ENCODE peak calls at places on chromosomes 11 and 22, in ten cellular contexts. One of them, this sample, is unnamed.

GRCh38 chr22:39225591-39225990 is 19.2 kb downstream of the PDGFB start:
- DNase-seq in cardiac fibroblast: no peak
- DNase-seq in A549: no peak
- DNase-seq in GM12865: no peak
- DNase-seq in endodermal cell: no peak
- DNase-seq in AG04449: no peak
- DNase-seq in CD4-positive, alpha-beta memory T cell: no peak
- DNase-seq in SJCRH30: no peak
- DNase-seq in uterus: no peak
- DNase-seq in WERI-Rb-1: no peak
- DNase-seq in this sample: no peak

GRCh38 chr22:44567846-44568493 is 69.9 kb upstream of the RTL6 start:
- DNase-seq in cardiac fibroblast: peak
- DNase-seq in A549: peak
- DNase-seq in GM12865: peak
- DNase-seq in endodermal cell: peak
- DNase-seq in AG04449: no peak
- DNase-seq in CD4-positive, alpha-beta memory T cell: peak
- DNase-seq in SJCRH30: peak
- DNase-seq in uterus: no peak
- DNase-seq in WERI-Rb-1: peak
- DNase-seq in this sample: no peak

GRCh38 chr11:116788534-116788933 is 711 bp upstream of the ZPR1 start:
- DNase-seq in cardiac fibroblast: no peak
- DNase-seq in A549: no peak
- DNase-seq in GM12865: no peak
- DNase-seq in endodermal cell: no peak
- DNase-seq in AG04449: no peak
- DNase-seq in CD4-positive, alpha-beta memory T cell: no peak
- DNase-seq in SJCRH30: no peak
- DNase-seq in uterus: no peak
- DNase-seq in WERI-Rb-1: no peak
- DNase-seq in this sample: no peak

GRCh38 chr11:113932788-113933187 is 28.2 kb downstream of the HTR3B start:
- DNase-seq in cardiac fibroblast: no peak
- DNase-seq in A549: no peak
- DNase-seq in GM12865: no peak
- DNase-seq in endodermal cell: no peak
- DNase-seq in AG04449: no peak
- DNase-seq in CD4-positive, alpha-beta memory T cell: no peak
- DNase-seq in SJCRH30: no peak
- DNase-seq in uterus: no peak
- DNase-seq in WERI-Rb-1: no peak
- DNase-seq in this sample: no peak

GRCh38 chr11:97751405-97751804 is 1269.3 kb upstream of the CNTN5 start:
- DNase-seq in cardiac fibroblast: no peak
- DNase-seq in A549: no peak
- DNase-seq in GM12865: no peak
- DNase-seq in endodermal cell: no peak
- DNase-seq in AG04449: no peak
- DNase-seq in CD4-positive, alpha-beta memory T cell: no peak
- DNase-seq in SJCRH30: no peak
- DNase-seq in uterus: no peak
- DNase-seq in WERI-Rb-1: no peak
- DNase-seq in this sample: no peak

GRCh38 chr11:32473282-32473909 is 38.1 kb upstream of the WT1 start:
- DNase-seq in cardiac fibroblast: no peak
- DNase-seq in A549: no peak
- DNase-seq in GM12865: no peak
- DNase-seq in endodermal cell: no peak
- DNase-seq in AG04449: no peak
- DNase-seq in CD4-positive, alpha-beta memory T cell: no peak
- DNase-seq in SJCRH30: no peak
- DNase-seq in uterus: no peak
- DNase-seq in WERI-Rb-1: no peak
- DNase-seq in this sample: no peak

GRCh38 chr11:119051440-119052162 is 5.4 kb downstream of the HYOU1 start:
- DNase-seq in cardiac fibroblast: no peak
- DNase-seq in A549: no peak
- DNase-seq in GM12865: peak
- DNase-seq in endodermal cell: no peak
- DNase-seq in AG04449: no peak
- DNase-seq in CD4-positive, alpha-beta memory T cell: peak
- DNase-seq in SJCRH30: peak
- DNase-seq in uterus: no peak
- DNase-seq in WERI-Rb-1: no peak
- DNase-seq in this sample: no peak

GRCh38 chr11:61090521-61090920 is 11.8 kb upstream of the CD5 start:
- DNase-seq in cardiac fibroblast: no peak
- DNase-seq in A549: no peak
- DNase-seq in GM12865: no peak
- DNase-seq in endodermal cell: peak
- DNase-seq in AG04449: no peak
- DNase-seq in CD4-positive, alpha-beta memory T cell: no peak
- DNase-seq in SJCRH30: no peak
- DNase-seq in uterus: peak
- DNase-seq in WERI-Rb-1: no peak
- DNase-seq in this sample: no peak

GRCh38 chr22:46764779-46765485 is 2.5 kb downstream of the TBC1D22A start:
- DNase-seq in cardiac fibroblast: no peak
- DNase-seq in A549: no peak
- DNase-seq in GM12865: no peak
- DNase-seq in endodermal cell: peak
- DNase-seq in AG04449: no peak
- DNase-seq in CD4-positive, alpha-beta memory T cell: no peak
- DNase-seq in SJCRH30: no peak
- DNase-seq in uterus: no peak
- DNase-seq in WERI-Rb-1: no peak
- DNase-seq in this sample: no peak

GRCh38 chr11:36041988-36042606 is 98.2 kb downstream of the LDLRAD3 start:
- DNase-seq in cardiac fibroblast: peak
- DNase-seq in A549: peak
- DNase-seq in GM12865: peak
- DNase-seq in endodermal cell: no peak
- DNase-seq in AG04449: no peak
- DNase-seq in CD4-positive, alpha-beta memory T cell: no peak
- DNase-seq in SJCRH30: peak
- DNase-seq in uterus: no peak
- DNase-seq in WERI-Rb-1: no peak
- DNase-seq in this sample: no peak

GRCh38 chr11:66477256-66478201 is 2.7 kb upstream of the DPP3 start:
- DNase-seq in cardiac fibroblast: no peak
- DNase-seq in A549: no peak
- DNase-seq in GM12865: no peak
- DNase-seq in endodermal cell: peak
- DNase-seq in AG04449: no peak
- DNase-seq in CD4-positive, alpha-beta memory T cell: no peak
- DNase-seq in SJCRH30: peak
- DNase-seq in uterus: no peak
- DNase-seq in WERI-Rb-1: no peak
- DNase-seq in this sample: no peak

GRCh38 chr22:39349506-39349966 is 255 bp upstream of the SYNGR1 start:
- DNase-seq in cardiac fibroblast: no peak
- DNase-seq in A549: no peak
- DNase-seq in GM12865: peak
- DNase-seq in endodermal cell: peak
- DNase-seq in AG04449: no peak
- DNase-seq in CD4-positive, alpha-beta memory T cell: peak
- DNase-seq in SJCRH30: no peak
- DNase-seq in uterus: peak
- DNase-seq in WERI-Rb-1: peak
- DNase-seq in this sample: no peak

GRCh38 chr11:23288001-23288783 is 427.9 kb upstream of the CCDC179 start:
- DNase-seq in cardiac fibroblast: no peak
- DNase-seq in A549: no peak
- DNase-seq in GM12865: no peak
- DNase-seq in endodermal cell: no peak
- DNase-seq in AG04449: peak
- DNase-seq in CD4-positive, alpha-beta memory T cell: no peak
- DNase-seq in SJCRH30: peak
- DNase-seq in uterus: no peak
- DNase-seq in WERI-Rb-1: no peak
- DNase-seq in this sample: peak

GRCh38 chr22:29146771-29147170 is 58.9 kb upstream of the EMID1 start:
- DNase-seq in cardiac fibroblast: no peak
- DNase-seq in A549: no peak
- DNase-seq in GM12865: no peak
- DNase-seq in endodermal cell: no peak
- DNase-seq in AG04449: no peak
- DNase-seq in CD4-positive, alpha-beta memory T cell: no peak
- DNase-seq in SJCRH30: no peak
- DNase-seq in uterus: no peak
- DNase-seq in WERI-Rb-1: no peak
- DNase-seq in this sample: no peak

GRCh38 chr11:59255281-59255680 is 42.6 kb upstream of the MPEG1 start:
- DNase-seq in cardiac fibroblast: no peak
- DNase-seq in A549: no peak
- DNase-seq in GM12865: no peak
- DNase-seq in endodermal cell: no peak
- DNase-seq in AG04449: no peak
- DNase-seq in CD4-positive, alpha-beta memory T cell: no peak
- DNase-seq in SJCRH30: no peak
- DNase-seq in uterus: no peak
- DNase-seq in WERI-Rb-1: no peak
- DNase-seq in this sample: no peak

GRCh38 chr22:20775342-20775895 is 1.5 kb downstream of the SERPIND1 start:
- DNase-seq in cardiac fibroblast: no peak
- DNase-seq in A549: no peak
- DNase-seq in GM12865: no peak
- DNase-seq in endodermal cell: no peak
- DNase-seq in AG04449: no peak
- DNase-seq in CD4-positive, alpha-beta memory T cell: no peak
- DNase-seq in SJCRH30: no peak
- DNase-seq in uterus: no peak
- DNase-seq in WERI-Rb-1: no peak
- DNase-seq in this sample: no peak
- H3K4me3 ChIP-seq in cardiac fibroblast: no peak
- H3K4me3 ChIP-seq in A549: no peak
- H3K4me3 ChIP-seq in GM12865: no peak
- H3K4me3 ChIP-seq in endodermal cell: no peak
- H3K4me3 ChIP-seq in AG04449: no peak
- H3K4me3 ChIP-seq in CD4-positive, alpha-beta memory T cell: no peak
- H3K4me3 ChIP-seq in SJCRH30: no peak
- H3K4me3 ChIP-seq in uterus: no peak
- H3K4me3 ChIP-seq in WERI-Rb-1: no peak
- H3K4me3 ChIP-seq in this sample: no peak

DNA sequence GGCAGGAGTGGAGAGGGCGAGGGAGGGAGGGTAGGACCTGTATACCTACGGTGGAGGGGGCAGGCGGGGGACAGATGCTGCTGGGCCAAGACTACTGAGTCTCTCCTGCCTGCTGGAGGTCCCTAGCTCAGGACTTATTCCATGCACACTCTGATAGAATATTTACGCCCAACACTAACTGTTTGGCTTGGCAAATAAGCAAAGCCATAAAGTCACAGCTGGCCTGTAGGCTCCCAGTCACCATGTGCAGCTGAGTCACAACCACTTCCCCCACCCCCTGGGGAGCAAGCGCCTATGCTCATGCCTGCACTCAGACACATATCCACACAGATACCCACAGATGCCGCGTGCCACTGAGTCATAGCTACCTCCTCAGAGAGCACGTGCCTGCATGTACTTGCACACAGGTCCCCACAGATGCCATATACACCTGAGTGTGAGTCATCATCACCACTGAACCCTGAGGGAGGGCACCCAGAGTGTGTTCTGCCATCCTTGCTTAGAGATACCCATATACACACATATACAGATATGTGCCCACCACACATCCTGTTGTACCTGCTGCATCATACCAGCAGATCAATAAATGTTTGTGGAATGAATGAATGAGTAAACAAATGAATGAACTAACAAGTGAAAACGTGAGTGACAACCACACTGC is 95.8 kb downstream of the SWAP70 start:
- DNase-seq in cardiac fibroblast: peak
- DNase-seq in A549: peak
- DNase-seq in GM12865: peak
- DNase-seq in endodermal cell: no peak
- DNase-seq in AG04449: peak
- DNase-seq in CD4-positive, alpha-beta memory T cell: peak
- DNase-seq in SJCRH30: peak
- DNase-seq in uterus: peak
- DNase-seq in WERI-Rb-1: peak
- DNase-seq in this sample: peak
- H3K4me3 ChIP-seq in cardiac fibroblast: peak
- H3K4me3 ChIP-seq in A549: peak
- H3K4me3 ChIP-seq in GM12865: peak
- H3K4me3 ChIP-seq in endodermal cell: no peak
- H3K4me3 ChIP-seq in AG04449: no peak
- H3K4me3 ChIP-seq in CD4-positive, alpha-beta memory T cell: no peak
- H3K4me3 ChIP-seq in SJCRH30: no peak
- H3K4me3 ChIP-seq in uterus: no peak
- H3K4me3 ChIP-seq in WERI-Rb-1: peak
- H3K4me3 ChIP-seq in this sample: peak

GRCh38 chr22:16608931-16609330 is 16.3 kb upstream of the CCT8L2 start:
- DNase-seq in cardiac fibroblast: no peak
- DNase-seq in A549: no peak
- DNase-seq in GM12865: no peak
- DNase-seq in endodermal cell: no peak
- DNase-seq in AG04449: no peak
- DNase-seq in CD4-positive, alpha-beta memory T cell: no peak
- DNase-seq in SJCRH30: no peak
- DNase-seq in uterus: no peak
- DNase-seq in WERI-Rb-1: no peak
- DNase-seq in this sample: no peak

GRCh38 chr22:16601437-16602223 is 9.0 kb upstream of the CCT8L2 start:
- DNase-seq in cardiac fibroblast: peak
- DNase-seq in A549: no peak
- DNase-seq in GM12865: no peak
- DNase-seq in endodermal cell: no peak
- DNase-seq in AG04449: no peak
- DNase-seq in CD4-positive, alpha-beta memory T cell: no peak
- DNase-seq in SJCRH30: no peak
- DNase-seq in uterus: peak
- DNase-seq in WERI-Rb-1: no peak
- DNase-seq in this sample: no peak

DNA sequence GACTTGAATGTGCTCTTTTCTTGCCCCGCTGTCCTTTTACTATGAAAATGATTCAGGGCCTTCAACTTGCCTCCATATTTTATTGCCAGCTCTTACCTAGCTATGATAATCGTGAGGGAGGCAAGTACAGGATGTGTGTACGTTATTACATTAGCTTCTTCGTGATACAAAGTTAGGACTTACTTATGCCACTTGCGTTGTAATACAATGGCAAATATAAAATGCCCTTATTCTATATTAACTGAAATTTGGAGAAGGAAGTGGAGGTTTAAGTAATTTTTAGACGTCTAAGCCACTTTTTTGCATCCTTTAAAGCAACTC is 10.8 kb upstream of the CCT8L2 start:
- DNase-seq in cardiac fibroblast: no peak
- DNase-seq in A549: no peak
- DNase-seq in GM12865: no peak
- DNase-seq in endodermal cell: no peak
- DNase-seq in AG04449: no peak
- DNase-seq in CD4-positive, alpha-beta memory T cell: no peak
- DNase-seq in SJCRH30: no peak
- DNase-seq in uterus: no peak
- DNase-seq in WERI-Rb-1: no peak
- DNase-seq in this sample: no peak
- H3K4me3 ChIP-seq in cardiac fibroblast: no peak
- H3K4me3 ChIP-seq in A549: no peak
- H3K4me3 ChIP-seq in GM12865: no peak
- H3K4me3 ChIP-seq in endodermal cell: no peak
- H3K4me3 ChIP-seq in AG04449: no peak
- H3K4me3 ChIP-seq in CD4-positive, alpha-beta memory T cell: no peak
- H3K4me3 ChIP-seq in SJCRH30: no peak
- H3K4me3 ChIP-seq in uterus: no peak
- H3K4me3 ChIP-seq in WERI-Rb-1: no peak
- H3K4me3 ChIP-seq in this sample: no peak

GRCh38 chr11:121460941-121461514 is 8.3 kb upstream of the SORL1-AS1 start:
- DNase-seq in cardiac fibroblast: no peak
- DNase-seq in A549: no peak
- DNase-seq in GM12865: no peak
- DNase-seq in endodermal cell: no peak
- DNase-seq in AG04449: no peak
- DNase-seq in CD4-positive, alpha-beta memory T cell: no peak
- DNase-seq in SJCRH30: no peak
- DNase-seq in uterus: no peak
- DNase-seq in WERI-Rb-1: no peak
- DNase-seq in this sample: no peak
- H3K4me3 ChIP-seq in cardiac fibroblast: no peak
- H3K4me3 ChIP-seq in A549: no peak
- H3K4me3 ChIP-seq in GM12865: peak
- H3K4me3 ChIP-seq in endodermal cell: no peak
- H3K4me3 ChIP-seq in AG04449: no peak
- H3K4me3 ChIP-seq in CD4-positive, alpha-beta memory T cell: no peak
- H3K4me3 ChIP-seq in SJCRH30: no peak
- H3K4me3 ChIP-seq in uterus: no peak
- H3K4me3 ChIP-seq in WERI-Rb-1: no peak
- H3K4me3 ChIP-seq in this sample: no peak